ENCODE peak calls at places on chromosomes 2 and 18, in eight cellular contexts. One of them, this sample, is unnamed.

GRCh38 chr2:216057688-216058193 is 23.9 kb downstream of the PECR start:
- DNase-seq in choroid plexus epithelial cell: peak; percentile 85
- DNase-seq in brain microvascular endothelial cell: peak; percentile 51
- DNase-seq in HFF-Myc: no peak
- DNase-seq in uterus: no peak
- DNase-seq in upper lobe of right lung: peak; percentile 67
- DNase-seq in progenitor cell of endocrine pancreas: no peak
- DNase-seq in mesothelial cell of epicardium: no peak
- DNase-seq in this sample: no peak

GRCh38 chr2:136206613-136207012 is 88.7 kb upstream of the CXCR4 start:
- DNase-seq in choroid plexus epithelial cell: no peak
- DNase-seq in brain microvascular endothelial cell: no peak
- DNase-seq in HFF-Myc: no peak
- DNase-seq in uterus: no peak
- DNase-seq in upper lobe of right lung: no peak
- DNase-seq in progenitor cell of endocrine pancreas: no peak
- DNase-seq in mesothelial cell of epicardium: no peak
- DNase-seq in this sample: no peak

GRCh38 chr2:204475403-204475802 is 69.9 kb upstream of the PARD3B start:
- DNase-seq in choroid plexus epithelial cell: no peak
- DNase-seq in brain microvascular endothelial cell: no peak
- DNase-seq in HFF-Myc: no peak
- DNase-seq in uterus: no peak
- DNase-seq in upper lobe of right lung: no peak
- DNase-seq in progenitor cell of endocrine pancreas: no peak
- DNase-seq in mesothelial cell of epicardium: no peak
- DNase-seq in this sample: no peak

GRCh38 chr2:109333414-109334194 is 204.6 kb downstream of the SH3RF3 start:
- DNase-seq in choroid plexus epithelial cell: peak; percentile 34
- DNase-seq in brain microvascular endothelial cell: peak; percentile 24
- DNase-seq in HFF-Myc: no peak
- DNase-seq in uterus: no peak
- DNase-seq in upper lobe of right lung: no peak
- DNase-seq in progenitor cell of endocrine pancreas: no peak
- DNase-seq in mesothelial cell of epicardium: no peak
- DNase-seq in this sample: no peak

GRCh38 chr2:235710933-235711332 is 217.1 kb downstream of the AGAP1 start:
- DNase-seq in choroid plexus epithelial cell: no peak
- DNase-seq in brain microvascular endothelial cell: no peak
- DNase-seq in HFF-Myc: no peak
- DNase-seq in uterus: no peak
- DNase-seq in upper lobe of right lung: no peak
- DNase-seq in progenitor cell of endocrine pancreas: no peak
- DNase-seq in mesothelial cell of epicardium: no peak
- DNase-seq in this sample: no peak

GRCh38 chr2:55616509-55617159 is 788 bp downstream of the PPP4R3B start:
- DNase-seq in choroid plexus epithelial cell: peak; percentile 88
- DNase-seq in brain microvascular endothelial cell: peak; percentile 64
- DNase-seq in HFF-Myc: no peak
- DNase-seq in uterus: no peak
- DNase-seq in upper lobe of right lung: no peak
- DNase-seq in progenitor cell of endocrine pancreas: no peak
- DNase-seq in mesothelial cell of epicardium: no peak
- DNase-seq in this sample: peak; percentile 18

GRCh38 chr2:41194235-41194634 is 742.3 kb upstream of the SLC8A1 start:
- DNase-seq in choroid plexus epithelial cell: peak; percentile 90
- DNase-seq in brain microvascular endothelial cell: peak; percentile 92
- DNase-seq in HFF-Myc: peak; percentile 4
- DNase-seq in uterus: no peak
- DNase-seq in upper lobe of right lung: no peak
- DNase-seq in progenitor cell of endocrine pancreas: no peak
- DNase-seq in mesothelial cell of epicardium: no peak
- DNase-seq in this sample: no peak

GRCh38 chr2:45909677-45910191 is 258.3 kb downstream of the PRKCE start:
- DNase-seq in choroid plexus epithelial cell: peak; percentile 10
- DNase-seq in brain microvascular endothelial cell: no peak
- DNase-seq in HFF-Myc: no peak
- DNase-seq in uterus: no peak
- DNase-seq in upper lobe of right lung: peak; percentile 84
- DNase-seq in progenitor cell of endocrine pancreas: no peak
- DNase-seq in mesothelial cell of epicardium: no peak
- DNase-seq in this sample: no peak

GRCh38 chr2:227325824-227326195 is 759 bp downstream of the MFF start:
- DNase-seq in choroid plexus epithelial cell: peak; percentile 52
- DNase-seq in brain microvascular endothelial cell: peak; percentile 33
- DNase-seq in HFF-Myc: peak; percentile 6
- DNase-seq in uterus: no peak
- DNase-seq in upper lobe of right lung: peak; percentile 66
- DNase-seq in progenitor cell of endocrine pancreas: no peak
- DNase-seq in mesothelial cell of epicardium: peak; percentile 52
- DNase-seq in this sample: no peak

GRCh38 chr18:79616651-79617518 is 62.7 kb upstream of the CTDP1 start:
- DNase-seq in choroid plexus epithelial cell: peak; percentile 22
- DNase-seq in brain microvascular endothelial cell: no peak
- DNase-seq in HFF-Myc: no peak
- DNase-seq in uterus: no peak
- DNase-seq in upper lobe of right lung: peak; percentile 47
- DNase-seq in progenitor cell of endocrine pancreas: no peak
- DNase-seq in mesothelial cell of epicardium: no peak
- DNase-seq in this sample: no peak

DNA sequence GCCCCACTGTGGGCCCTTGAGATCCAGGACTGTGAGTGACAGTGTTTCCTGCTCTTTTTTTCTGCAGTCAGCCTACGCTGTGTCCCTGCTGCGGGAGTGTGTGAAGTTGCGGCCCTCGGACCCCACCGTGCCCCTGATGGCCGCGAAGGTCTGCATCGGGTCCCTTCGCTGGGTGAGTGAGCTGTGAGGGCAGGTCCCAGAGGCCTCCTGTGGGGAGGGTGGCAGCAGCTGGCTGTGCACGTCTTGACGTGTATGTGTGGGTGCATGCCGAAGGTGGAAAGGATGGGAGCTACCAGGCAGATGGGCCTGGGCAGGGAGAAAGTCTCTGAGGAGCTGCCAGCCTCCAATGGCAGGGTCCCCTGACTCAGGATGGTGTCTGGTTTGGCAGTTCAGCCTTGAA is 95.7 kb upstream of the MCFD2 start:
- DNase-seq in choroid plexus epithelial cell: no peak
- DNase-seq in brain microvascular endothelial cell: no peak
- DNase-seq in HFF-Myc: no peak
- DNase-seq in uterus: no peak
- DNase-seq in upper lobe of right lung: no peak
- DNase-seq in progenitor cell of endocrine pancreas: no peak
- DNase-seq in mesothelial cell of epicardium: no peak
- DNase-seq in this sample: no peak
- TF ChIP-seq CTCF in choroid plexus epithelial cell: no peak
- TF ChIP-seq CTCF in brain microvascular endothelial cell: no peak
- TF ChIP-seq CTCF in HFF-Myc: no peak
- TF ChIP-seq CTCF in uterus: no peak
- TF ChIP-seq CTCF in upper lobe of right lung: no peak
- TF ChIP-seq CTCF in progenitor cell of endocrine pancreas: no peak
- TF ChIP-seq CTCF in mesothelial cell of epicardium: no peak
- TF ChIP-seq CTCF in this sample: no peak

DNA sequence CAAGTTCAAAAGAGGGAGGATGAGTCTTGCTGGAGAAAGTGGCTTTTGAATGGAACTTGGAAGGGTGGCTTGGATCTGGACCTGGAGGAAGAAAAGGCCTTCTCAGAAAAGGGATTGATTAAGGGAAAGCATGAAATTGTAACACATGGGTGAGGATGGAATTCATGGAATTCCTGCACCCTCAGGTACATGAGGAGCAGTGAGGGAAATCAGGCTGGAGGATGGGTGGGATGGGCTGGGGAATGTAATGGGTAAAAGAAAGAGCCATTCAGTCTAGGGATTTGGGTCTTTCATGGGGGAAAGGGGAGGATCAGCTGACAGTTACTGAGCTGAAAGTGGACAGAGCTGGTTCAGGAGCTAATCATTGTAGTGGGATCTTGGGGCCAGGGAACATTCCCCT is 51.2 kb upstream of the HAAO start:
- DNase-seq in choroid plexus epithelial cell: no peak
- DNase-seq in brain microvascular endothelial cell: no peak
- DNase-seq in HFF-Myc: no peak
- DNase-seq in uterus: no peak
- DNase-seq in upper lobe of right lung: no peak
- DNase-seq in progenitor cell of endocrine pancreas: no peak
- DNase-seq in mesothelial cell of epicardium: no peak
- DNase-seq in this sample: no peak
- TF ChIP-seq CTCF in choroid plexus epithelial cell: no peak
- TF ChIP-seq CTCF in brain microvascular endothelial cell: no peak
- TF ChIP-seq CTCF in HFF-Myc: no peak
- TF ChIP-seq CTCF in uterus: no peak
- TF ChIP-seq CTCF in upper lobe of right lung: no peak
- TF ChIP-seq CTCF in progenitor cell of endocrine pancreas: no peak
- TF ChIP-seq CTCF in mesothelial cell of epicardium: no peak
- TF ChIP-seq CTCF in this sample: no peak

GRCh38 chr2:151774506-151774905 is 40.2 kb upstream of the NEB start:
- DNase-seq in choroid plexus epithelial cell: peak; percentile 79
- DNase-seq in brain microvascular endothelial cell: no peak
- DNase-seq in HFF-Myc: peak; percentile 44
- DNase-seq in uterus: no peak
- DNase-seq in upper lobe of right lung: no peak
- DNase-seq in progenitor cell of endocrine pancreas: no peak
- DNase-seq in mesothelial cell of epicardium: no peak
- DNase-seq in this sample: peak; percentile 24
- TF ChIP-seq CTCF in choroid plexus epithelial cell: no peak
- TF ChIP-seq CTCF in brain microvascular endothelial cell: no peak
- TF ChIP-seq CTCF in HFF-Myc: no peak
- TF ChIP-seq CTCF in uterus: no peak
- TF ChIP-seq CTCF in upper lobe of right lung: no peak
- TF ChIP-seq CTCF in progenitor cell of endocrine pancreas: no peak
- TF ChIP-seq CTCF in mesothelial cell of epicardium: no peak
- TF ChIP-seq CTCF in this sample: no peak

DNA sequence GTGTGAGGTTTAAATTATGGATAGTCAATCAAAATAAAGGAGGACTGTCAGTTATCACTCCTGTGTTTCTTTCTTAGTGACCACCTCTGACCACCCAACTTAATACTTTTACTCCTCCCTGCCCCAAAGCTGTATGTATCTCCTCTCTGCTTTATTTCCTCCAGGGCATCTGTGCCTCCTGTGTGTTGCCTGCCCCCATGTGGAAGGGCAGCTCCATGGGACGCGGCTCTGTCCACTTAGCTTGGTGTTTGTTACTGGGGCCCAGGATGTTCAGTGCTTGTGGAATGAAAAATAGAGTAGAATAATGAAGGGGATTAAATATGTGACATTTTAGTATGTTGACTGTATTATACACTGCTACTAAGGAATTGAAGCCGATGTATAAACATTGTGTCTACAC is 9.8 kb downstream of the ACP1 start:
- DNase-seq in choroid plexus epithelial cell: no peak
- DNase-seq in brain microvascular endothelial cell: no peak
- DNase-seq in HFF-Myc: no peak
- DNase-seq in uterus: no peak
- DNase-seq in upper lobe of right lung: no peak
- DNase-seq in progenitor cell of endocrine pancreas: no peak
- DNase-seq in mesothelial cell of epicardium: no peak
- DNase-seq in this sample: no peak
- TF ChIP-seq CTCF in choroid plexus epithelial cell: no peak
- TF ChIP-seq CTCF in brain microvascular endothelial cell: no peak
- TF ChIP-seq CTCF in HFF-Myc: peak; percentile 18
- TF ChIP-seq CTCF in uterus: no peak
- TF ChIP-seq CTCF in upper lobe of right lung: peak; percentile 15
- TF ChIP-seq CTCF in progenitor cell of endocrine pancreas: no peak
- TF ChIP-seq CTCF in mesothelial cell of epicardium: no peak
- TF ChIP-seq CTCF in this sample: no peak

DNA sequence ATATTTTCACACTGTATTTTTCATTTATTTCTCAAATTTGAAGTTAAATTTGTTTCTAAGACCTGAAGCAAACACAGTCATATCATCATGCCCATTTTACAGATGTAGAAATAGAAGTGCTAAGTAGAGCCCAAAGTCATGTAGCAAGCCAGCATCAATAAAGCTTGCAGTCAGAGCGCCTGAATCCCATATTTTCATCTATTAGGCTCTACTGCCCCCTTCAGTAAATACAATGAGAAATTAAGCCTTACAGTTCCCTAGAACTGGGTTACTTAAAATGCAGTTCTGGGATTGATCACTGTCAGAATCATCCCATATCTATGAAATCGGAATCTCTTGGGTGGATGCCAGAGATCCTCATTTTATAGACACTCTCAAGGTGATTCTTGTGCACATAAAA is 419.9 kb downstream of the TGIF1 start:
- DNase-seq in choroid plexus epithelial cell: peak; percentile 76
- DNase-seq in brain microvascular endothelial cell: peak; percentile 2
- DNase-seq in HFF-Myc: peak; percentile 33
- DNase-seq in uterus: no peak
- DNase-seq in upper lobe of right lung: no peak
- DNase-seq in progenitor cell of endocrine pancreas: no peak
- DNase-seq in mesothelial cell of epicardium: no peak
- DNase-seq in this sample: peak; percentile 12
- TF ChIP-seq CTCF in choroid plexus epithelial cell: peak; percentile 61
- TF ChIP-seq CTCF in brain microvascular endothelial cell: peak; percentile 49
- TF ChIP-seq CTCF in HFF-Myc: peak; percentile 16
- TF ChIP-seq CTCF in uterus: peak; percentile 61
- TF ChIP-seq CTCF in upper lobe of right lung: peak; percentile 47
- TF ChIP-seq CTCF in progenitor cell of endocrine pancreas: peak; percentile 61
- TF ChIP-seq CTCF in mesothelial cell of epicardium: peak; percentile 69
- TF ChIP-seq CTCF in this sample: peak; percentile 44

This sample was measured in AG09319.